ENCODE peak calls at places on chromosomes 13 and 19, in six cellular contexts. T is ovary, K is psoas muscle, R is H1, M is heart right ventricle, Q is heart left ventricle. I is an unnamed sample.

GRCh38 chr19:16372065-16372915 is 47.7 kb downstream of the KLF2 start:
- DNase-seq in T (peak; percentile 51), K (no peak), R (no peak), M (no peak), Q (no peak), I (no peak)

GRCh38 chr13:41931337-41931736 is 29.6 kb downstream of the VWA8 start:
- DNase-seq in T (no peak), K (no peak), R (no peak), M (no peak), Q (no peak), I (no peak)

GRCh38 chr19:6891761-6892385 is 4.5 kb downstream of the ADGRE1 start:
- DNase-seq in T (no peak), K (no peak), R (no peak), M (no peak), Q (no peak), I (no peak)

GRCh38 chr19:42475366-42475765 is 32.6 kb upstream of the CXCL17 start:
- DNase-seq in T (no peak), K (no peak), R (no peak), M (no peak), Q (no peak), I (no peak)

GRCh38 chr13:111298214-111298975 is 22.0 kb upstream of the TEX29 start:
- DNase-seq in T (no peak), K (no peak), R (no peak), M (no peak), Q (no peak), I (no peak)

GRCh38 chr13:57716295-57716694 is 84.8 kb downstream of the PCDH17 start:
- DNase-seq in T (no peak), K (no peak), R (no peak), M (no peak), Q (no peak), I (no peak)

GRCh38 chr19:4052114-4052992 is 14.3 kb downstream of the ZBTB7A start:
- DNase-seq in T (peak; percentile 54), K (peak; percentile 66), R (no peak), M (peak; percentile 56), Q (peak; percentile 70), I (peak; percentile 93)

GRCh38 chr13:51844862-51845573 is at the start of gene TMEM272:
- DNase-seq in T (peak; percentile 78), K (peak; percentile 40), R (no peak), M (peak; percentile 61), Q (peak; percentile 44), I (no peak)

GRCh38 chr13:33080962-33081655 is 64.9 kb downstream of the KL start:
- DNase-seq in T (no peak), K (no peak), R (no peak), M (no peak), Q (no peak), I (no peak)

GRCh38 chr19:6736169-6736916 is 1.0 kb downstream of the GPR108 start:
- DNase-seq in T (peak; percentile 84), K (peak; percentile 71), R (no peak), M (peak; percentile 70), Q (peak; percentile 84), I (peak; percentile 81)

GRCh38 chr13:44044544-44045178 is 165.0 kb downstream of the LACC1 start:
- DNase-seq in T (no peak), K (no peak), R (no peak), M (no peak), Q (no peak), I (no peak)

GRCh38 chr19:44141191-44142013 is at the start of gene ZNF234:
- DNase-seq in T (peak; percentile 83), K (peak; percentile 83), R (no peak), M (peak; percentile 70), Q (peak; percentile 91), I (peak; percentile 92)

GRCh38 chr13:99721606-99722384 is 220.5 kb downstream of the TM9SF2 start:
- DNase-seq in T (no peak), K (no peak), R (no peak), M (no peak), Q (no peak), I (no peak)

GRCh38 chr19:18780631-18781030 is 10.5 kb downstream of the COMP start:
- DNase-seq in T (no peak), K (no peak), R (no peak), M (no peak), Q (no peak), I (no peak)

GRCh38 chr19:3407556-3408516 is 41.5 kb downstream of the NFIC start:
- DNase-seq in T (peak; percentile 71), K (peak; percentile 61), R (no peak), M (peak; percentile 57), Q (peak; percentile 74), I (no peak)

GRCh38 chr13:45482571-45483173 is 17.9 kb downstream of the COG3 start:
- DNase-seq in T (no peak), K (no peak), R (no peak), M (no peak), Q (no peak), I (no peak)

GRCh38 chr13:46492946-46493345 is 60.0 kb upstream of the LRCH1 start:
- DNase-seq in T (no peak), K (no peak), R (no peak), M (no peak), Q (no peak), I (no peak)

GRCh38 chr13:50715402-50716146 is 127.9 kb downstream of the DLEU7 start:
- DNase-seq in T (no peak), K (peak; percentile 27), R (no peak), M (peak; percentile 35), Q (peak; percentile 66), I (peak; percentile 30)

GRCh38 chr13:84086847-84087162 is 204.5 kb upstream of the SLITRK1 start:
- DNase-seq in T (no peak), K (no peak), R (no peak), M (no peak), Q (no peak), I (no peak)

GRCh38 chr13:42894765-42895181 is 97.3 kb downstream of the EPSTI1 start:
- DNase-seq in T (no peak), K (no peak), R (no peak), M (no peak), Q (peak; percentile 46), I (no peak)

GRCh38 chr13:40428354-40428753 is 238.1 kb downstream of the FOXO1 start:
- DNase-seq in T (no peak), K (no peak), R (no peak), M (no peak), Q (no peak), I (no peak)

GRCh38 chr13:69579351-69579750 is 528.3 kb upstream of the ATXN8OS start:
- DNase-seq in T (no peak), K (no peak), R (no peak), M (no peak), Q (no peak), I (no peak)

GRCh38 chr13:50162001-50162400 is 146.8 kb downstream of the KCNRG start:
- DNase-seq in T (no peak), K (no peak), R (no peak), M (no peak), Q (no peak), I (no peak)

GRCh38 chr19:42420055-42420544 is 7.1 kb downstream of the LIPE start:
- DNase-seq in T (peak; percentile 23), K (no peak), R (no peak), M (peak; percentile 64), Q (no peak), I (no peak)

GRCh38 chr13:49499889-49500660 is 4.3 kb downstream of the PHF11 start:
- DNase-seq in T (no peak), K (no peak), R (no peak), M (no peak), Q (no peak), I (no peak)

GRCh38 chr19:10548746-10549276 is 5.1 kb downstream of the ATG4D start:
- DNase-seq in T (no peak), K (no peak), R (no peak), M (no peak), Q (no peak), I (no peak)

GRCh38 chr13:46119883-46120614 is 15.2 kb upstream of the CPB2 start:
- DNase-seq in T (peak; percentile 48), K (no peak), R (no peak), M (no peak), Q (no peak), I (no peak)

GRCh38 chr13:107376393-107377085 is 808.6 kb upstream of the ARGLU1 start:
- DNase-seq in T (no peak), K (no peak), R (no peak), M (no peak), Q (no peak), I (no peak)

GRCh38 chr19:55495646-55496349 is 7.6 kb downstream of the SSC5D start:
- DNase-seq in T (no peak), K (no peak), R (peak; percentile 58), M (no peak), Q (peak; percentile 14), I (no peak)

GRCh38 chr13:100280681-100281080 is 191.8 kb downstream of the PCCA start:
- DNase-seq in T (no peak), K (no peak), R (no peak), M (no peak), Q (no peak), I (no peak)

GRCh38 chr19:52415711-52416110 is 13.2 kb upstream of the ZNF534 start:
- DNase-seq in T (no peak), K (no peak), R (no peak), M (no peak), Q (no peak), I (no peak)
- H3K9me3 ChIP-seq in T (peaks cover 2% of the 10 kb centered on the region), K (peaks cover 94% of the 10 kb centered on the region), R (peaks cover 79% of the 10 kb centered on the region), M (peaks cover 17% of the 10 kb centered on the region), Q (peaks cover 99% of the 10 kb centered on the region), I (peaks cover 98% of the 10 kb centered on the region)

GRCh38 chr13:114049026-114049425 is 75.2 kb upstream of the C13orf46 start:
- DNase-seq in T (no peak), K (no peak), R (no peak), M (no peak), Q (peak; percentile 22), I (peak; percentile 78)
- H3K4me1 ChIP-seq in T (peaks cover 6% of the 10 kb centered on the region), K (no peaks in the 10 kb centered on the region), R (no peaks in the 10 kb centered on the region), M (no peaks in the 10 kb centered on the region), Q (no peaks in the 10 kb centered on the region), I (peaks cover 27% of the 10 kb centered on the region)

GRCh38 chr19:39987596-39987995 is 9.3 kb upstream of the ZNF546 start:
- DNase-seq in T (no peak), K (no peak), R (no peak), M (no peak), Q (no peak), I (no peak)

GRCh38 chr19:39982883-39983282 is 11.9 kb downstream of the PSMC4 start:
- DNase-seq in T (no peak), K (no peak), R (no peak), M (no peak), Q (no peak), I (no peak)

GRCh38 chr19:39983695-39984302 is 12.8 kb downstream of the PSMC4 start:
- DNase-seq in T (no peak), K (no peak), R (no peak), M (no peak), Q (no peak), I (no peak)

GRCh38 chr19:39987167-39987566 is 9.7 kb upstream of the ZNF546 start:
- DNase-seq in T (no peak), K (no peak), R (no peak), M (no peak), Q (no peak), I (no peak)

GRCh38 chr19:39986643-39987042 is 10.2 kb upstream of the ZNF546 start:
- DNase-seq in T (no peak), K (no peak), R (no peak), M (no peak), Q (no peak), I (no peak)
- H3K9me3 ChIP-seq in T (peaks cover 2% of the 10 kb centered on the region), K (peaks cover 24% of the 10 kb centered on the region), R (peaks cover 6% of the 10 kb centered on the region), M (no peaks in the 10 kb centered on the region), Q (peaks cover 36% of the 10 kb centered on the region), I (peaks cover 30% of the 10 kb centered on the region)

GRCh38 chr13:73025212-73026012 is 33.4 kb upstream of the KLF5 start:
- DNase-seq in T (no peak), K (no peak), R (no peak), M (no peak), Q (no peak), I (no peak)
- H3K4me1 ChIP-seq in T (no peaks in the 10 kb centered on the region), K (no peaks in the 10 kb centered on the region), R (no peaks in the 10 kb centered on the region), M (no peaks in the 10 kb centered on the region), Q (no peaks in the 10 kb centered on the region), I (no peaks in the 10 kb centered on the region)